ENCODE peak calls at places on chromosome 19, in seven cellular contexts. K, L, D, Y, S, G and Q are unnamed samples. For H3K27me3, the result is how much of the 10 kb centered on the place peaks cover.

GRCh38 chr19:5138606-5139594 is 170.0 kb downstream of the KDM4B start:
- DNase-seq in K (peak), L (no peak), D (peak), Y (peak), S (no peak), G (peak), Q (no peak)

GRCh38 chr19:14467816-14468215 is 7.3 kb downstream of the PTGER1 start:
- DNase-seq in K (no peak), L (no peak), D (no peak), Y (no peak), S (no peak), G (no peak), Q (peak)

GRCh38 chr19:30212574-30212973 is 159.6 kb upstream of the ZNF536 start:
- DNase-seq in K (no peak), L (no peak), D (no peak), Y (no peak), S (peak), G (no peak), Q (no peak)

GRCh38 chr19:50482886-50483285 is 6.2 kb upstream of the GARIN5A start:
- DNase-seq in K (no peak), L (no peak), D (no peak), Y (no peak), S (no peak), G (no peak), Q (no peak)

GRCh38 chr19:2532252-2533071 is 56.5 kb downstream of the GADD45B start:
- DNase-seq in K (peak), L (no peak), D (no peak), Y (no peak), S (no peak), G (peak), Q (no peak)

GRCh38 chr19:49843265-49843664 is 7.7 kb upstream of the PTOV1 start:
- DNase-seq in K (no peak), L (no peak), D (no peak), Y (no peak), S (no peak), G (no peak), Q (no peak)

GRCh38 chr19:43957891-43958290 is 6.9 kb downstream of the ZNF221 start:
- DNase-seq in K (peak), L (no peak), D (no peak), Y (no peak), S (no peak), G (no peak), Q (no peak)

GRCh38 chr19:7504684-7505083 is 11.2 kb upstream of the ZNF358 start:
- DNase-seq in K (no peak), L (no peak), D (no peak), Y (no peak), S (no peak), G (no peak), Q (no peak)

GRCh38 chr19:10471909-10472308 is 31.2 kb downstream of the KEAP1 start:
- DNase-seq in K (peak), L (no peak), D (no peak), Y (no peak), S (no peak), G (peak), Q (no peak)

GRCh38 chr19:51749979-51750378 is 1.7 kb downstream of the FPR1 start:
- DNase-seq in K (no peak), L (no peak), D (no peak), Y (no peak), S (no peak), G (no peak), Q (no peak)

GRCh38 chr19:38649305-38650179 is 2.1 kb downstream of the ACTN4 start:
- DNase-seq in K (no peak), L (peak), D (no peak), Y (peak), S (no peak), G (no peak), Q (peak)

GRCh38 chr19:1683869-1684572 is 31.6 kb upstream of the TCF3 start:
- DNase-seq in K (no peak), L (no peak), D (no peak), Y (no peak), S (no peak), G (no peak), Q (peak)

GRCh38 chr19:7230826-7231225 is 63.4 kb downstream of the INSR start:
- DNase-seq in K (no peak), L (no peak), D (no peak), Y (no peak), S (no peak), G (no peak), Q (no peak)

GRCh38 chr19:16258440-16258903 is 60.8 kb downstream of the AP1M1 start:
- DNase-seq in K (no peak), L (peak), D (peak), Y (peak), S (no peak), G (peak), Q (peak)

GRCh38 chr19:7637374-7638256 is 705 bp downstream of the STXBP2 start:
- DNase-seq in K (no peak), L (no peak), D (no peak), Y (peak), S (no peak), G (no peak), Q (peak)

GRCh38 chr19:6730941-6731670 is 6.3 kb downstream of the GPR108 start:
- DNase-seq in K (no peak), L (no peak), D (no peak), Y (no peak), S (no peak), G (no peak), Q (no peak)

GRCh38 chr19:39054091-39054470 is 21.7 kb upstream of the FBXO27 start:
- DNase-seq in K (no peak), L (no peak), D (no peak), Y (no peak), S (no peak), G (no peak), Q (no peak)

GRCh38 chr19:31253816-31254551 is 95.3 kb downstream of the TSHZ3 start:
- DNase-seq in K (peak), L (no peak), D (peak), Y (no peak), S (no peak), G (no peak), Q (no peak)

GRCh38 chr19:55336101-55336500 is 3.6 kb upstream of the KMT5C start:
- DNase-seq in K (no peak), L (no peak), D (no peak), Y (no peak), S (no peak), G (no peak), Q (no peak)

GRCh38 chr19:3065675-3066357 is 3.5 kb upstream of the TLE5 start:
- DNase-seq in K (no peak), L (no peak), D (peak), Y (no peak), S (no peak), G (no peak), Q (peak)

GRCh38 chr19:53945998-53946397 is 16.7 kb upstream of the CACNG8 start:
- DNase-seq in K (no peak), L (no peak), D (no peak), Y (no peak), S (no peak), G (no peak), Q (no peak)

GRCh38 chr19:46834984-46835383 is 15.7 kb downstream of the AP2S1 start:
- DNase-seq in K (no peak), L (no peak), D (no peak), Y (no peak), S (no peak), G (no peak), Q (no peak)

GRCh38 chr19:29772696-29773095 is 39.1 kb upstream of the CCNE1 start:
- DNase-seq in K (no peak), L (no peak), D (no peak), Y (no peak), S (no peak), G (no peak), Q (no peak)

GRCh38 chr19:5024282-5024681 is 55.4 kb downstream of the KDM4B start:
- DNase-seq in K (no peak), L (no peak), D (peak), Y (no peak), S (no peak), G (no peak), Q (peak)

GRCh38 chr19:4375164-4375619 is 25.2 kb downstream of the SH3GL1 start:
- DNase-seq in K (no peak), L (no peak), D (peak), Y (peak), S (peak), G (no peak), Q (peak)

GRCh38 chr19:51016798-51017683 is 2.5 kb downstream of the KLK10 start:
- DNase-seq in K (peak), L (peak), D (peak), Y (peak), S (peak), G (peak), Q (peak)

GRCh38 chr19:16441661-16442071 is 30.1 kb downstream of the EPS15L1 start:
- DNase-seq in K (no peak), L (no peak), D (peak), Y (no peak), S (peak), G (no peak), Q (peak)

GRCh38 chr19:7914598-7915045 is at the start of gene TGFBR3L:
- DNase-seq in K (no peak), L (no peak), D (no peak), Y (no peak), S (no peak), G (no peak), Q (no peak)

GRCh38 chr19:46976845-46977320 is 42.8 kb upstream of the NPAS1 start:
- DNase-seq in K (peak), L (no peak), D (no peak), Y (no peak), S (no peak), G (peak), Q (peak)

GRCh38 chr19:3604987-3605343 is 1.7 kb downstream of the TBXA2R start:
- DNase-seq in K (no peak), L (no peak), D (no peak), Y (no peak), S (no peak), G (no peak), Q (peak)

GRCh38 chr19:55368701-55369563 is 1.3 kb downstream of the IL11 start:
- DNase-seq in K (peak), L (no peak), D (peak), Y (no peak), S (no peak), G (peak), Q (peak)

GRCh38 chr19:18415177-18415867 is 3.9 kb upstream of the SSBP4 start:
- DNase-seq in K (peak), L (peak), D (peak), Y (no peak), S (no peak), G (peak), Q (peak)
- H3K4me3 ChIP-seq in K (peak), L (peak), D (peak), Y (no peak), S (no peak), G (peak), Q (no peak)

DNA sequence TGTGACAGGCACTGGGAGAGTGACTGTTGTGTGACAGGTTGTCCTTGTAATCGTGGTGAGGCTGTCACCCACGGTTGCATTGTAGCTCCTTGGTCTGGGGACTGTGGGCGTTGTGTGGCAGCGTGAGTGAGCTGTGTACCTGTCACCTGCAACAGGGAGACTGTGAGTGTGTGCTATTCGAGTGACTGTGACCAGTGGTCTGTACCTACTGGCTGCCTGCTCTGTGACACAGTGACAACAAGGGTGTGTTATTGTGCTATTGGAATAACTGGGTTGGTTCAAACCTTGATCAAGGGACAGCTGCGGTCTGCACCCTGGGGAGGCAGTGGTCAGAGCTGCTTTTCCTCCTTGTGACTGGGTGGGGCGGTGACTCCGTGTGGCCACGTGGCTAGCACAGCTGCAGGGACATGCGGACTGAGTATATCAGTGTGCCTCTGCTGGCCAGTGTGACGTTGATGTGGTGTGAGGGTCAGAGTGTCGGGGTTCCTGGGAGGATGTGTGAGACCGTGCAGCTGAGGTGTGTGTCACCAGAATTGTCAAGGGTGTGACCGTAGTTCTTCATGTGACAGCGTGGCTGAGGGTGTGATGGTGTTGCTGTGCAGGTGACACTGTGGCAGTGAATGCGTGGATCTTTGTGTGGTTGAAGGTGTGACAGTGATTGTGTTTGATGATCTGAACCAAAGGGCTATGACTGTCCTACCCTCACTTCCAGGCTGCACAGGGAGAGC is 10.1 kb upstream of the NFIX start:
- DNase-seq in K (peak), L (peak), D (peak), Y (no peak), S (no peak), G (peak), Q (peak)
- H3K27me3 ChIP-seq in K (under half), L (under half), D (under half), Y (under half), S (under half), G (under half), Q (under half)

DNA sequence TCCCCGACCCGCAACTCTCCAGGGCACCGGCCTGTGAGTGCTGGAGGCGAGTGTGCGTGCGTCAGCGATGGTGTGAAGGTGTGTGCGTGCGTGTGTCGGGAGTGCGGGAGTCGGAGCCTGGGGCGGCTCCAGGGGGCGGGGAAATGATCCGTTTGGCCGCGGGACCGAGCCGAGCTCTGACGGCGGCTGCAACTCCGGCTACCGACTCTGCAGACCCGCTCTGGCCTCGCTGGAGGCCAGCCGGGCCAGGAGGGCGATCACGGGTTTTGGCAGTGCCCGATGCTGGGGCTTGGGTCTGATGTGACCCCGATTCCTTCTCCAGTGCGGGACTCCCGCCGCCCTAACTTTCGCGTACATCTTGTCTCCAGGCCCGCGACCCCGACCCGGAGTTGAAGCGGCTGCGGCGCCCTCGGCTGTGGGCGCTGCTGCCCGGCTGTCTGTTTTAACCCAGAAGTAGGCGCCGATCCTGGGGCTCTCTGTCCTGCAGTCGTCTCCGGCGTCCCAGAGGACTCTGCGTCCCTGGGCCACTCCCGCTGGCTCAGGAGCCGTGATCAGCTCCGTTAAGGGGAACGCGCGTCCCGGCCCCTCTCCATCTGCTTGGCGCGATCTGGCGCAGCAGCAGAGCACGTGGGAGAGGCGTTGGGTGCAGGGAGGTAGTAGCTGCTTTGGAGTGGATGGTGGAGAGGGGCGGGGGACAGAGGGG is 1.2 kb downstream of the CHST8 start:
- DNase-seq in K (no peak), L (no peak), D (no peak), Y (no peak), S (no peak), G (no peak), Q (peak)
- H3K4me3 ChIP-seq in K (no peak), L (peak), D (peak), Y (no peak), S (peak), G (peak), Q (peak)

GRCh38 chr19:13058951-13059660 is 43.6 kb downstream of the LYL1 start:
- DNase-seq in K (no peak), L (no peak), D (no peak), Y (no peak), S (no peak), G (no peak), Q (peak)
- H3K27me3 ChIP-seq in K (under half), L (under half), D (under half), Y (under half), S (half or more), G (under half), Q (half or more)

GRCh38 chr19:35904312-35905068 is 2.2 kb downstream of the HCST start:
- DNase-seq in K (no peak), L (no peak), D (no peak), Y (no peak), S (no peak), G (no peak), Q (no peak)

GRCh38 chr19:35901854-35902661 is at the start of gene HCST:
- DNase-seq in K (peak), L (no peak), D (no peak), Y (no peak), S (no peak), G (no peak), Q (no peak)

GRCh38 chr19:35905178-35905727 is 2.8 kb downstream of the TYROBP start:
- DNase-seq in K (peak), L (no peak), D (no peak), Y (no peak), S (no peak), G (no peak), Q (no peak)

GRCh38 chr19:35902870-35903475 is 644 bp downstream of the HCST start:
- DNase-seq in K (no peak), L (no peak), D (no peak), Y (no peak), S (no peak), G (no peak), Q (no peak)

GRCh38 chr19:35903550-35904179 is 1.3 kb downstream of the HCST start:
- DNase-seq in K (peak), L (peak), D (peak), Y (peak), S (peak), G (peak), Q (peak)
- H3K4me3 ChIP-seq in K (no peak), L (peak), D (peak), Y (no peak), S (peak), G (peak), Q (peak)

GRCh38 chr19:32313866-32314265 is 31.5 kb upstream of the ZNF507 start:
- DNase-seq in K (no peak), L (no peak), D (no peak), Y (no peak), S (no peak), G (no peak), Q (no peak)

GRCh38 chr19:32316034-32316433 is 29.4 kb upstream of the ZNF507 start:
- DNase-seq in K (no peak), L (no peak), D (no peak), Y (no peak), S (no peak), G (no peak), Q (peak)

GRCh38 chr19:32318884-32319520 is 26.4 kb upstream of the ZNF507 start:
- DNase-seq in K (no peak), L (no peak), D (peak), Y (no peak), S (peak), G (no peak), Q (peak)

GRCh38 chr19:32322541-32322940 is 22.9 kb upstream of the ZNF507 start:
- DNase-seq in K (no peak), L (no peak), D (peak), Y (no peak), S (peak), G (no peak), Q (no peak)

GRCh38 chr19:32317045-32317444 is 28.4 kb upstream of the ZNF507 start:
- DNase-seq in K (no peak), L (no peak), D (no peak), Y (no peak), S (no peak), G (no peak), Q (no peak)
- H3K27me3 ChIP-seq in K (under half), L (under half), D (under half), Y (under half), S (under half), G (under half), Q (under half)

DNA sequence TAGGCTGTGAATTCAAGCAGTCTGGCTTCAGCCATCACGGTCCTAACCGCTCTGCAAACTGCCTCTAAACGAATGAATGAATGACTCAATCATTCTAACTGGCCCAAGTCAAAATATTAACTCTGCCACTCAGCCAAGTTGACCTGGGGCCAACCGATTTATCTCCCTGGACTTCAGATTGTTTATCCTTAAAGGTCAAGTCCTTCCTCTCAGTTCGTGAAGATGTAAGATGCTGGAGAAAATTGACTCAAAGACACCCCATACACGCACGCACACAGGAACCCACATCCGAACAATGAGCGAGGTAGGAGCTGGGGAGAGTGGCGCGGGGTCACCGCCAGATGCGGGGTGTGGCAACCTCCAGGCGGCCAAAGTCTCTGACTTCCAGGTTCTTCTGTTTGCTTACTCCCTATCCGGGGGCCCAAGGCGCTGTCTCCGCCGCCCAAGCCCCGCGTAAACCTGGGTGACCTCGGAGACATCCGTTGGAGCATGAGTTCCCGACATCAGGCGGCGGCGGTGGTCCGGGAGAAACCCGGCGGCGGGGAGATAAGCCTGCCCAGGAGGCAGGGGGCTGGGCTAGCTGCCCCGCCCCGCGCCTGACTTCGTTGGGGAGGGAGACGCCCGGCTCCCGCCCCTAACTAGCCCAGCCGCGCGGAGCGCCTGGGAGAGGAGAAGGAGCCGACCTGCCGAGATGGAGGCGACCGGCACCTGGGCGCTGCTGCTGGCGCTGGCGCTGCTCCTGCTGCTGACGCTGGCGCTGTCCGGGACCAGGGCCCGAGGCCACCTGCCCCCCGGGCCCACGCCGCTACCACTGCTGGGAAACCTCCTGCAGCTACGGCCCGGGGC is at the start of gene CYP2S1:
- DNase-seq in K (peak), L (no peak), D (no peak), Y (no peak), S (peak), G (no peak), Q (peak)
- H3K4me3 ChIP-seq in K (peak), L (peak), D (no peak), Y (peak), S (peak), G (peak), Q (peak)